ENCODE peak calls at places on chromosome 17, in five cellular contexts. S is NCI-H1105, Y is ACHN, T is NCI-H187, I is M059J. K is an unnamed sample.

GRCh38 chr17:74737299-74738050 is 419 bp downstream of the RAB37 start:
- DNase-seq in S (peak; percentile 11), Y (peak; percentile 46), T (no peak), I (no peak), K (peak; percentile 63)

GRCh38 chr17:39077874-39078273 is 73.6 kb downstream of the PLXDC1 start:
- DNase-seq in S (no peak), Y (no peak), T (no peak), I (no peak), K (no peak)

GRCh38 chr17:74360993-74361612 is 565 bp downstream of the BTBD17 start:
- DNase-seq in S (no peak), Y (no peak), T (peak; percentile 81), I (no peak), K (no peak)

GRCh38 chr17:55689672-55690071 is 33.0 kb downstream of the TMEM100 start:
- DNase-seq in S (no peak), Y (no peak), T (no peak), I (no peak), K (no peak)

GRCh38 chr17:60321336-60322055 is 70.4 kb downstream of the USP32 start:
- DNase-seq in S (no peak), Y (peak; percentile 63), T (no peak), I (peak; percentile 12), K (no peak)

GRCh38 chr17:2693561-2694380 is 17.8 kb downstream of the CLUH start:
- DNase-seq in S (no peak), Y (no peak), T (no peak), I (no peak), K (no peak)

GRCh38 chr17:44473367-44473766 is 29.8 kb downstream of the GPATCH8 start:
- DNase-seq in S (no peak), Y (no peak), T (no peak), I (no peak), K (no peak)

GRCh38 chr17:21551081-21551881 is 141.0 kb upstream of the KCNJ18 start:
- DNase-seq in S (peak; percentile 79), Y (peak; percentile 80), T (no peak), I (peak; percentile 71), K (peak; percentile 76)

GRCh38 chr17:2802574-2802973 is 6.3 kb downstream of the RAP1GAP2 start:
- DNase-seq in S (no peak), Y (no peak), T (no peak), I (no peak), K (no peak)

GRCh38 chr17:77421635-77421982 is 280.8 kb downstream of the SEC14L1 start:
- DNase-seq in S (no peak), Y (no peak), T (no peak), I (no peak), K (no peak)

GRCh38 chr17:39750131-39751015 is 12.6 kb downstream of the GRB7 start:
- DNase-seq in S (no peak), Y (no peak), T (no peak), I (no peak), K (no peak)

GRCh38 chr17:76575570-76575969 is 10.1 kb downstream of the ST6GALNAC2 start:
- DNase-seq in S (no peak), Y (no peak), T (no peak), I (no peak), K (no peak)

GRCh38 chr17:45019177-45019711 is 32.2 kb downstream of the DCAKD start:
- DNase-seq in S (peak; percentile 44), Y (peak; percentile 62), T (no peak), I (peak; percentile 49), K (peak; percentile 68)

GRCh38 chr17:1937461-1937860 is 87.7 kb downstream of the RTN4RL1 start:
- DNase-seq in S (no peak), Y (no peak), T (no peak), I (no peak), K (no peak)

GRCh38 chr17:51165680-51166197 is 472 bp upstream of the NME2 start:
- DNase-seq in S (no peak), Y (peak; percentile 39), T (no peak), I (no peak), K (no peak)

GRCh38 chr17:80290199-80290598 is 29.5 kb downstream of the RNF213 start:
- DNase-seq in S (no peak), Y (no peak), T (no peak), I (no peak), K (no peak)

GRCh38 chr17:41516828-41517283 is 1.8 kb downstream of the KRT15 start:
- DNase-seq in S (no peak), Y (no peak), T (no peak), I (no peak), K (peak; percentile 71)

GRCh38 chr17:51869387-51869786 is 289.1 kb downstream of the CA10 start:
- DNase-seq in S (no peak), Y (peak; percentile 56), T (no peak), I (peak; percentile 5), K (peak; percentile 48)

GRCh38 chr17:1029196-1029911 is 32.4 kb downstream of the TIMM22 start:
- DNase-seq in S (no peak), Y (no peak), T (no peak), I (peak; percentile 30), K (no peak)

GRCh38 chr17:40415390-40415789 is 2.3 kb downstream of the TOP2A start:
- DNase-seq in S (peak; percentile 1), Y (peak; percentile 63), T (no peak), I (peak; percentile 30), K (peak; percentile 28)

GRCh38 chr17:58333396-58334207 is 5.0 kb upstream of the TSPOAP1 start:
- DNase-seq in S (no peak), Y (no peak), T (no peak), I (no peak), K (no peak)

GRCh38 chr17:20072692-20072992 is 63.5 kb downstream of the SPECC1 start:
- DNase-seq in S (peak; percentile 17), Y (no peak), T (no peak), I (peak; percentile 44), K (no peak)

GRCh38 chr17:39673335-39674081 is 5.3 kb downstream of the PNMT start:
- DNase-seq in S (no peak), Y (no peak), T (no peak), I (no peak), K (no peak)

GRCh38 chr17:27550291-27550930 is 80.6 kb upstream of the LGALS9 start:
- DNase-seq in S (no peak), Y (no peak), T (no peak), I (no peak), K (no peak)

GRCh38 chr17:50432125-50432762 is 6.2 kb downstream of the ACSF2 start:
- DNase-seq in S (no peak), Y (peak; percentile 33), T (no peak), I (peak; percentile 20), K (no peak)

GRCh38 chr17:65058615-65059014 is 2.1 kb upstream of the GNA13 start:
- DNase-seq in S (no peak), Y (no peak), T (no peak), I (no peak), K (no peak)

GRCh38 chr17:65173284-65173793 is 36.2 kb downstream of the RGS9 start:
- DNase-seq in S (peak; percentile 38), Y (peak; percentile 52), T (no peak), I (peak; percentile 70), K (peak; percentile 86)

K was measured in RPMI8226.